ENCODE peak calls at places on chromosomes 5 and 9, in eight cellular contexts. One of them, this sample, is unnamed.
A peak's percentile ranks its signal among the peaks of the same experiment; 100 is the strongest.

GRCh38 chr9:76729980-76730737 is 34.1 kb upstream of the PCA3 start:
- DNase-seq in epithelial cell of prostate: no peak
- DNase-seq in effector memory CD4-positive, alpha-beta T cell: no peak
- DNase-seq in choroid plexus epithelial cell: no peak
- DNase-seq in mesothelial cell of epicardium: no peak
- DNase-seq in NCI-H2081: peak; percentile 97
- DNase-seq in fibroblast of the aortic adventitia: no peak
- DNase-seq in GM13977: no peak
- DNase-seq in this sample: no peak

GRCh38 chr9:13587581-13587980 is 308.1 kb upstream of the MPDZ start:
- DNase-seq in epithelial cell of prostate: no peak
- DNase-seq in effector memory CD4-positive, alpha-beta T cell: no peak
- DNase-seq in choroid plexus epithelial cell: no peak
- DNase-seq in mesothelial cell of epicardium: peak; percentile 48
- DNase-seq in NCI-H2081: no peak
- DNase-seq in fibroblast of the aortic adventitia: no peak
- DNase-seq in GM13977: no peak
- DNase-seq in this sample: no peak

GRCh38 chr5:86909896-86910295 is 292.2 kb downstream of the COX7C start:
- DNase-seq in epithelial cell of prostate: peak; percentile 5
- DNase-seq in effector memory CD4-positive, alpha-beta T cell: no peak
- DNase-seq in choroid plexus epithelial cell: peak; percentile 5
- DNase-seq in mesothelial cell of epicardium: no peak
- DNase-seq in NCI-H2081: no peak
- DNase-seq in fibroblast of the aortic adventitia: peak; percentile 51
- DNase-seq in GM13977: no peak
- DNase-seq in this sample: no peak

GRCh38 chr5:39570418-39571027 is 145.7 kb upstream of the DAB2 start:
- DNase-seq in epithelial cell of prostate: no peak
- DNase-seq in effector memory CD4-positive, alpha-beta T cell: no peak
- DNase-seq in choroid plexus epithelial cell: peak; percentile 77
- DNase-seq in mesothelial cell of epicardium: no peak
- DNase-seq in NCI-H2081: peak; percentile 54
- DNase-seq in fibroblast of the aortic adventitia: peak; percentile 80
- DNase-seq in GM13977: no peak
- DNase-seq in this sample: no peak

GRCh38 chr5:93831449-93831848 is 90.0 kb upstream of the POU5F2 start:
- DNase-seq in epithelial cell of prostate: peak; percentile 56
- DNase-seq in effector memory CD4-positive, alpha-beta T cell: no peak
- DNase-seq in choroid plexus epithelial cell: peak; percentile 77
- DNase-seq in mesothelial cell of epicardium: no peak
- DNase-seq in NCI-H2081: no peak
- DNase-seq in fibroblast of the aortic adventitia: peak; percentile 88
- DNase-seq in GM13977: no peak
- DNase-seq in this sample: no peak

GRCh38 chr5:168479166-168479565 is 7.1 kb upstream of the RARS1 start:
- DNase-seq in epithelial cell of prostate: no peak
- DNase-seq in effector memory CD4-positive, alpha-beta T cell: no peak
- DNase-seq in choroid plexus epithelial cell: no peak
- DNase-seq in mesothelial cell of epicardium: no peak
- DNase-seq in NCI-H2081: no peak
- DNase-seq in fibroblast of the aortic adventitia: no peak
- DNase-seq in GM13977: no peak
- DNase-seq in this sample: no peak

GRCh38 chr5:181189363-181189961 is 15.5 kb downstream of the TRIM7 start:
- DNase-seq in epithelial cell of prostate: no peak
- DNase-seq in effector memory CD4-positive, alpha-beta T cell: peak; percentile 36
- DNase-seq in choroid plexus epithelial cell: peak; percentile 50
- DNase-seq in mesothelial cell of epicardium: peak; percentile 53
- DNase-seq in NCI-H2081: no peak
- DNase-seq in fibroblast of the aortic adventitia: peak; percentile 42
- DNase-seq in GM13977: no peak
- DNase-seq in this sample: peak; percentile 46

GRCh38 chr5:21774791-21775190 is 1078.4 kb downstream of the CDH12 start:
- DNase-seq in epithelial cell of prostate: peak; percentile 94
- DNase-seq in effector memory CD4-positive, alpha-beta T cell: no peak
- DNase-seq in choroid plexus epithelial cell: peak; percentile 11
- DNase-seq in mesothelial cell of epicardium: no peak
- DNase-seq in NCI-H2081: no peak
- DNase-seq in fibroblast of the aortic adventitia: no peak
- DNase-seq in GM13977: no peak
- DNase-seq in this sample: no peak

GRCh38 chr5:62306494-62307363 is 723 bp downstream of the KIF2A start:
- DNase-seq in epithelial cell of prostate: no peak
- DNase-seq in effector memory CD4-positive, alpha-beta T cell: peak; percentile 43
- DNase-seq in choroid plexus epithelial cell: peak; percentile 52
- DNase-seq in mesothelial cell of epicardium: peak; percentile 71
- DNase-seq in NCI-H2081: peak; percentile 21
- DNase-seq in fibroblast of the aortic adventitia: peak; percentile 34
- DNase-seq in GM13977: peak; percentile 55
- DNase-seq in this sample: peak; percentile 55

GRCh38 chr9:101274971-101275670 is 109.7 kb downstream of the BAAT start:
- DNase-seq in epithelial cell of prostate: no peak
- DNase-seq in effector memory CD4-positive, alpha-beta T cell: no peak
- DNase-seq in choroid plexus epithelial cell: no peak
- DNase-seq in mesothelial cell of epicardium: no peak
- DNase-seq in NCI-H2081: no peak
- DNase-seq in fibroblast of the aortic adventitia: no peak
- DNase-seq in GM13977: no peak
- DNase-seq in this sample: no peak

GRCh38 chr5:79762929-79763328 is 73.3 kb downstream of the CMYA5 start:
- DNase-seq in epithelial cell of prostate: no peak
- DNase-seq in effector memory CD4-positive, alpha-beta T cell: no peak
- DNase-seq in choroid plexus epithelial cell: no peak
- DNase-seq in mesothelial cell of epicardium: no peak
- DNase-seq in NCI-H2081: no peak
- DNase-seq in fibroblast of the aortic adventitia: no peak
- DNase-seq in GM13977: no peak
- DNase-seq in this sample: no peak

GRCh38 chr9:129885018-129885669 is 49.9 kb downstream of the USP20 start:
- DNase-seq in epithelial cell of prostate: no peak
- DNase-seq in effector memory CD4-positive, alpha-beta T cell: peak; percentile 33
- DNase-seq in choroid plexus epithelial cell: no peak
- DNase-seq in mesothelial cell of epicardium: no peak
- DNase-seq in NCI-H2081: no peak
- DNase-seq in fibroblast of the aortic adventitia: no peak
- DNase-seq in GM13977: no peak
- DNase-seq in this sample: no peak

GRCh38 chr9:86947146-86948081 is at the start of gene GAS1:
- DNase-seq in epithelial cell of prostate: peak; percentile 59
- DNase-seq in effector memory CD4-positive, alpha-beta T cell: peak; percentile 55
- DNase-seq in choroid plexus epithelial cell: peak; percentile 99
- DNase-seq in mesothelial cell of epicardium: peak; percentile 84
- DNase-seq in NCI-H2081: peak; percentile 18
- DNase-seq in fibroblast of the aortic adventitia: peak; percentile 98
- DNase-seq in GM13977: peak; percentile 60
- DNase-seq in this sample: peak; percentile 50

This sample was measured in activated T-helper 9 cell treated with anti-CD3 and anti-CD28 coated beads, Interleukin-2, amount 50 U/mL, for 16 hours.